ENCODE peak calls at places on chromosomes 12 and 14, in seven cellular contexts. Z is astrocyte of the cerebellum; B is AG09309; Y is HFF-Myc; C is CD4-positive, alpha-beta T cell; M is tibial artery; U is GM06990. E is an unnamed sample.

GRCh38 chr14:68822964-68823363 is 30.1 kb upstream of the ZFP36L1 start:
- DNase-seq in Z (no peak), B (no peak), U (no peak), M (no peak), Y (no peak), C (no peak), E (no peak)

GRCh38 chr12:128458301-128458974 is 191.5 kb downstream of the TMEM132C start:
- DNase-seq in Z (no peak), B (no peak), U (no peak), Y (no peak), M (no peak), C (no peak), E (no peak)

GRCh38 chr12:49233842-49234526 is 30.9 kb upstream of the TUBA1C start:
- DNase-seq in C (no peak), Z (no peak), B (no peak), M (peak), U (peak), Y (no peak), E (no peak)

GRCh38 chr14:65866906-65867305 is 454.4 kb downstream of the FUT8 start:
- DNase-seq in Y (no peak), U (no peak), Z (no peak), M (no peak), C (no peak), B (no peak), E (no peak)

GRCh38 chr12:19849208-19849607 is 409.9 kb downstream of the AEBP2 start:
- DNase-seq in U (no peak), Y (no peak), Z (no peak), M (no peak), B (no peak), C (no peak), E (no peak)

GRCh38 chr14:105474478-105475268 is at the start of gene CRIP2:
- DNase-seq in B (no peak), M (peak), Y (no peak), C (peak), Z (no peak), U (no peak), E (peak)

GRCh38 chr12:62260733-62261683 is 804 bp downstream of the USP15 start:
- DNase-seq in U (peak), Y (no peak), B (no peak), C (no peak), M (peak), Z (peak), E (peak)

GRCh38 chr12:73892181-73892580 is 645.5 kb upstream of the ATXN7L3B start:
- DNase-seq in Z (peak), B (no peak), M (no peak), C (no peak), U (no peak), Y (no peak), E (no peak)

GRCh38 chr12:74021937-74022336 is 515.7 kb upstream of the ATXN7L3B start:
- DNase-seq in U (no peak), Z (peak), Y (peak), B (no peak), M (no peak), C (no peak), E (peak)

GRCh38 chr12:25728196-25728595 is 175.1 kb upstream of the LMNTD1 start:
- DNase-seq in B (no peak), U (no peak), Y (no peak), Z (no peak), C (no peak), M (no peak), E (no peak)

GRCh38 chr12:53299101-53299453 is 418 bp upstream of the MYG1 start:
- DNase-seq in B (no peak), U (no peak), Y (no peak), C (no peak), M (no peak), Z (peak), E (no peak)

GRCh38 chr14:81268016-81268416 is 47.3 kb upstream of the GTF2A1 start:
- DNase-seq in U (no peak), M (no peak), Y (no peak), B (no peak), C (no peak), Z (no peak), E (no peak)

GRCh38 chr12:121089031-121089812 is 43.5 kb upstream of the P2RX7 start:
- DNase-seq in C (no peak), Y (no peak), M (no peak), U (no peak), B (no peak), Z (no peak), E (no peak)

GRCh38 chr14:51507556-51508511 is 143.9 kb upstream of the FRMD6 start:
- DNase-seq in B (peak), M (peak), Y (peak), U (no peak), Z (peak), C (no peak), E (peak)

GRCh38 chr14:59189281-59189821 is 884 bp downstream of the DAAM1 start:
- DNase-seq in Z (no peak), Y (no peak), M (peak), U (peak), C (peak), B (no peak), E (no peak)

GRCh38 chr14:50290306-50290705 is 21.7 kb downstream of the L2HGDH start:
- DNase-seq in M (no peak), Z (no peak), Y (no peak), B (no peak), U (no peak), C (no peak), E (no peak)

GRCh38 chr12:63961543-63961942 is 117.0 kb downstream of the SRGAP1 start:
- DNase-seq in Y (no peak), U (no peak), B (no peak), C (no peak), M (no peak), Z (no peak), E (no peak)

GRCh38 chr12:75476076-75476475 is 4.5 kb upstream of the GLIPR1 start:
- DNase-seq in M (no peak), Z (no peak), B (no peak), C (no peak), Y (no peak), U (no peak), E (no peak)

GRCh38 chr12:55036326-55036725 is 16.6 kb downstream of the NEUROD4 start:
- DNase-seq in Z (no peak), U (no peak), B (no peak), M (no peak), Y (no peak), C (no peak), E (no peak)

GRCh38 chr14:104893435-104894207 is 28.6 kb downstream of the CEP170B start:
- DNase-seq in M (peak), C (no peak), B (no peak), U (peak), Z (no peak), Y (no peak), E (no peak)

GRCh38 chr12:75656210-75656609 is 144.8 kb upstream of the KRR1 start:
- DNase-seq in Y (no peak), C (no peak), U (no peak), Z (no peak), B (no peak), M (no peak), E (no peak)

GRCh38 chr14:81509838-81510452 is 23.7 kb downstream of the SEL1L start:
- DNase-seq in U (no peak), Z (no peak), B (no peak), Y (no peak), M (no peak), C (no peak), E (peak)

GRCh38 chr12:62799766-62800406 is 135.1 kb downstream of the PPM1H start:
- DNase-seq in Y (no peak), Z (no peak), M (no peak), U (no peak), B (no peak), C (no peak), E (no peak)

GRCh38 chr12:122928033-122928890 is 32.3 kb upstream of the VPS37B start:
- DNase-seq in B (no peak), Y (no peak), U (no peak), C (no peak), M (no peak), Z (no peak), E (no peak)

GRCh38 chr12:98735821-98736220 is 90.7 kb downstream of the APAF1 start:
- DNase-seq in B (no peak), Y (no peak), M (no peak), Z (no peak), C (no peak), U (no peak), E (no peak)

GRCh38 chr12:88639361-88639760 is 59.1 kb upstream of the KITLG start:
- DNase-seq in Z (no peak), Y (no peak), C (no peak), M (no peak), U (no peak), B (no peak), E (peak)

GRCh38 chr14:66330916-66331315 is 155.3 kb upstream of the CCDC196 start:
- DNase-seq in Y (no peak), M (no peak), B (no peak), Z (no peak), C (no peak), U (no peak), E (no peak)

GRCh38 chr14:59583755-59584154 is 7.1 kb upstream of the CCDC175 start:
- DNase-seq in C (no peak), M (no peak), Y (no peak), Z (peak), U (no peak), B (peak), E (no peak)

GRCh38 chr12:78530065-78530765 is 334.4 kb upstream of the SYT1 start:
- DNase-seq in M (no peak), U (no peak), Z (peak), Y (no peak), C (no peak), B (peak), E (no peak)

GRCh38 chr12:25130741-25131188 is 64.2 kb downstream of the DNAI7 start:
- DNase-seq in Z (peak), C (no peak), B (peak), M (no peak), Y (no peak), U (no peak), E (no peak)

GRCh38 chr14:99246536-99247083 is 25.4 kb downstream of the BCL11B start:
- DNase-seq in Z (no peak), U (no peak), Y (no peak), M (no peak), B (no peak), C (no peak), E (no peak)

GRCh38 chr12:4780624-4781023 is 60.4 kb downstream of the GALNT8 start:
- DNase-seq in Y (no peak), M (peak), Z (no peak), C (no peak), B (no peak), U (no peak), E (no peak)

GRCh38 chr14:65238456-65238855 is 136.1 kb upstream of the MAX start:
- DNase-seq in M (peak), B (peak), Y (no peak), C (no peak), Z (peak), U (no peak), E (no peak)

GRCh38 chr12:82326905-82327503 is 31.2 kb downstream of the CCDC59 start:
- DNase-seq in U (no peak), Y (peak), C (no peak), B (peak), M (no peak), Z (peak), E (no peak)
- TF ChIP-seq CTCF in U (peak), Y (peak), C (peak), B (peak), M (peak), Z (peak), E (peak)

DNA sequence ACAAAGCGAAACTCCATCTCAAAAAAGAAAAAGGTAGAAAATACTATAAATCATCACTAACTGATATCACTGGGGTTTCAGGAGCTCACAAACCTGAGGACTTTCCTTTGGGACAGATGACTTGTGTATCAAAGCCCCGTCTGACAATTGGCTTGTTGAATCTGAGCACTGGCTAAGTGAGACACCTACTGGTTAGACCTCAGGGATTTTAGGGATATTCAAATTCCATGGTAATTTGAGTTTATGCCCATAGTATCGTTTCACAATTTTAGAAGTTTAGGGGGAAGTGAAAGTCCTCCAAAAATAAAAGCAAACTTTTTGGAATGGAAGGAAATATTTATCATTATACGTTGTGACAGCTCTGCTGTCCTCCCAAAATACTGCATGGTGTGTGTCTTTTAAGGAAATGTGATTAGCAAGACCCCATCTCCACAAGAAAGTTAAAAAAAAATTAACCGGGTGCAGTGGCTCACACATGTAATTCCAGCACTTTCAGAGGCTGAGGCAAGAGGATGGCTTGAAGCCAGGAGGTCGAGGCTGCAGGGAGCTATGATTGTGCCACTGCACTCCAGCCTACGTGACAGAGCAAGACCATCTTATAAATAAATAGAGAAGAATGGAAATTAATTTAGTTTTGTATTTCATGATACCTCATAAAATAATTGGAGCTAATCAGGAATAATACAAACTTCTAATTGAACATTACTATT is 49.2 kb downstream of the FBXL14 start:
- DNase-seq in C (no peak), U (no peak), M (no peak), B (no peak), Z (no peak), Y (no peak), E (no peak)
- TF ChIP-seq CTCF in C (no peak), U (no peak), M (peak), B (peak), Z (peak), Y (peak), E (no peak)

DNA sequence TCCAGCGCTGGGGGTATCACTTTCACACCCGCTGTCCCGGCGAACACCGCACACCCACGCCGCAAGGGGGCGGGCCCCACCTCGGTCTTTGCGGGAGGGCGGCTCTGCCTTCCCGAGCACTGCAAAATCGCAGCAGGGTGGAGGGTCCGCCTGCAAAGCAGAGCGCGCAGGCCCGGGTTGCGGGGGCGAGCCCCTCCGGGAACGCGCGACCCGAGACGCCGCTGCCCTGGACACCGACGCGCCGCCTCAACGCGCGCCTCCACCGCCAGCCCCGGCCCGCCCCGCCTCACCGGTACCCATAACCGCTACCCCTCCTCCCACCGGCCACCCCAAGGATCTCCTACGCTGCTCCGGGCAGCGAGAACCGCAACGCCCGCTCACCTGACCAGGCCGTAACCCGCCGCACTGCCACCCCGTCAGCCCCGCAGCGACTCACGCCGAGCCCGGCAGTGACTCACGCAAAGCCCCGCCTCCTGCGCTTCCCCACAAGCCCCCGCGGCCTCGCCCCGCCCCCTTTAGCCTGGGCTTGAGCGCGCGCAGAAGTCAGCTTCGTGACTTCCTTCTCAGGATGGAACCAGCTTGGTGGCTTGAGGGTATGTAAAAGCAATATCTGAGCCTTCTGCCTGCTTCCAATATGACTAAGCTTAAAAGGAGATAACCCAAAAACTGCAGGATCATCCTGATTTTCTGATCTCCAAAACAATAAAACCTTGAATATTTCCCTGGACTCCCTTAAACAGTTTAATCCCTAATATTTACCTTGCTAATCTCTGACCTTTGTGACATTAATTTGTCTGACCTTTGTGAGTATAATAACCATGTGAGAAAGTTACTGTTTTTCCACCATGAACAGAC is at the start of gene RPAP3:
- DNase-seq in U (peak), B (peak), M (peak), C (peak), Z (peak), Y (peak), E (peak)
- TF ChIP-seq CTCF in U (peak), B (peak), M (peak), C (peak), Z (peak), Y (peak), E (peak)

DNA sequence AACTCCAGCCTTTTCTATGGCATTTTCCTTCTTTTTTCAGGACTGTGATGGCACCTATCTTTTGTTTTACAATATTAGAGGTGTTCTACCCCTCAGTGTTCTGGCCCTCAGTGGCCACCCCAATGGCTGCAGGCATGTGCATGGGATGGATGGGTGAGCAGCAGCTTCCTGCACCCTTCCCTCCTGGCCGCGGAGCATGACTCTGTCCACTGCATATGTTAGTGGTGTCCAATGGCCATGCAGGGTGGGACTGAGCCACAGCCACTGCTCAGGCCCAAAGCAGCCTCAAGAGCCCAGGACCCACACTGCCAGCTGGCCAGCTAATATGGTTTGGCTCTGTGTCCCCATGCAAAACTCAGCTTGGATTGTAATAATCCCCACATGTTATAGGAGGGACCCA is 1032.3 kb upstream of the FBXO33 start:
- DNase-seq in Y (no peak), U (no peak), Z (no peak), M (no peak), B (no peak), C (no peak), E (no peak)
- TF ChIP-seq CTCF in Y (no peak), U (no peak), Z (no peak), M (no peak), B (no peak), C (no peak), E (no peak)

DNA sequence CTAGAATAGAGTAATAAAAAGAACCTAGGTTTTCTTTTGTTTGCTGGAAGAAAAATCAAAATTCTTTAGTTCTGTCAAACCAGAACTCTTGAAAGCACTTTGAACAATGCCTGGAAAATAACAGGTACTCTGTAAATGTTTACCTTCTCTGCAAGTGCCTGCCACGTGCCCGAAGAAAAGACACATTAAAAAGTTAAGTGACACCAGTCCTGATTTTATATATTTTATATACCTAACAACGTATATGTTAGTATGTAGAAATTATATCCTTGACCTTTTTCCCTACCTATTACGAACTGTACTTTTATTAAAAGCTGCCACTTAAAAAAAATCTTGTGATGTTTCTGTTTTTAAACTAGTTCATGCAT is 992 bp downstream of the THAP2 start:
- DNase-seq in B (no peak), Z (no peak), U (no peak), C (no peak), Y (no peak), M (no peak), E (no peak)
- TF ChIP-seq CTCF in B (no peak), Z (no peak), U (no peak), C (no peak), Y (no peak), M (no peak), E (no peak)

DNA sequence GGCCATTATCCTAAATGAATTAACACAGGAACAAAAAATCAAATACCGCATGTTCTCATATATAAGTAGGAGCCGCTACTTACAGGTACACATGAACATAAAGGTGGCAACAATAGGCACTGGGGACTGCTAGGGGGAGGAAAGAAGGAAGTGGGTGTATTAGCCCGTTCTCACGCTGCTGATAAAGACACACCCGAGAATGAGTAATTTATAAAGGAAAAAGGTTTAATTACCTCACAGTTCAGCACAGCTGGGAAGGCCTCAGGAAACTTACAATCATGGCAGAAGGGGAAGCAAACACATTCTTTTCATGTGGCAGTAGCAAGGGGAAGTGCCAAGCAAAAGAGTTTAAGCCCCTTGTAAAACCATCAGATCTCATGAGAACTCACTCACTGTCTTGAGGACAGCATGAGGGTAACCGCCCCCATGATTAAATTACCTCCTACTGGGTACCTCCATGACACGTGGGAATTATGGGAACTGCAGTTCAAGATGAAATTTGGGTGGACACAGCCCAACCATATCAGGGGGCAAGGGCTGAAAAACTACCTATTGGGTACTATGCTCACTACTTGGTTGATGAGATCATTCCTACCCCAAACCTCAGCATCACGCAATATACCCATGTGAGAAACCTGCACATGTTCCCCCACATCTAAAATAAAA is 16.4 kb upstream of the MIA2 start:
- DNase-seq in C (no peak), U (no peak), B (no peak), M (no peak), Z (no peak), Y (no peak), E (no peak)
- TF ChIP-seq CTCF in C (no peak), U (no peak), B (no peak), M (no peak), Z (no peak), Y (no peak), E (no peak)

GRCh38 chr12:56040963-56041578 is 647 bp upstream of the RPS26 start:
- DNase-seq in Z (no peak), Y (no peak), C (no peak), U (no peak), B (no peak), M (no peak), E (peak)
- TF ChIP-seq CTCF in Z (no peak), Y (no peak), C (no peak), U (no peak), B (no peak), M (no peak), E (no peak)

GRCh38 chr12:113316155-113316554 is 18.8 kb downstream of the SLC8B1 start:
- DNase-seq in C (no peak), M (no peak), B (no peak), U (no peak), Y (no peak), Z (no peak), E (no peak)
- TF ChIP-seq CTCF in C (no peak), M (no peak), B (no peak), U (peak), Y (no peak), Z (no peak), E (no peak)

GRCh38 chr12:27651201-27651600 is 45.0 kb upstream of the REP15 start:
- DNase-seq in B (no peak), Y (no peak), Z (no peak), U (no peak), C (no peak), M (no peak), E (no peak)
- TF ChIP-seq CTCF in B (no peak), Y (no peak), Z (no peak), U (no peak), C (no peak), M (no peak), E (no peak)

E was measured in nephron progenitor cell.